ENCODE peak calls at places on chromosomes 4 and X, in seven cellular contexts. W is tibial nerve, Z is HT-29, F is activated B cell treated with CpG ODN at 0.5 μM for 24 hours, M is AG09309, B is AG10803, O is M059J. I is an unnamed sample.

GRCh38 chr4:1488831-1489638 is 82.8 kb upstream of the NKX1-1 start:
- DNase-seq in W (no peak), Z (no peak), F (no peak), M (no peak), B (no peak), O (no peak), I (no peak)

GRCh38 chrX:10597871-10598270 is 22.5 kb downstream of the MID1 start:
- DNase-seq in W (no peak), Z (no peak), F (no peak), M (no peak), B (peak; percentile 31), O (peak; percentile 44), I (no peak)

GRCh38 chr4:159503243-159503642 is 400.4 kb downstream of the RAPGEF2 start:
- DNase-seq in W (no peak), Z (no peak), F (no peak), M (no peak), B (no peak), O (peak; percentile 20), I (no peak)

GRCh38 chrX:100975212-100975611 is 5.7 kb downstream of the ARL13A start:
- DNase-seq in W (no peak), Z (no peak), F (no peak), M (no peak), B (peak; percentile 1), O (no peak), I (no peak)

GRCh38 chr4:176376032-176376614 is 56.4 kb downstream of the SPCS3 start:
- DNase-seq in W (no peak), Z (peak; percentile 41), F (no peak), M (no peak), B (peak; percentile 31), O (peak; percentile 15), I (no peak)

GRCh38 chrX:23578079-23578478 is 89.2 kb upstream of the PRDX4 start:
- DNase-seq in W (no peak), Z (no peak), F (no peak), M (no peak), B (no peak), O (peak; percentile 22), I (no peak)

GRCh38 chr4:102827674-102828496 is 534 bp upstream of the UBE2D3 start:
- DNase-seq in W (peak; percentile 98), Z (peak; percentile 99), F (peak; percentile 88), M (peak; percentile 100), B (peak; percentile 100), O (peak; percentile 99), I (peak; percentile 100)

GRCh38 chrX:18995216-18995615 is 11.3 kb upstream of the PHKA2 start:
- DNase-seq in W (no peak), Z (no peak), F (no peak), M (no peak), B (peak; percentile 63), O (peak; percentile 45), I (no peak)

GRCh38 chr4:173025131-173025530 is 143.5 kb upstream of the GALNT7 start:
- DNase-seq in W (no peak), Z (peak; percentile 74), F (no peak), M (peak; percentile 42), B (peak; percentile 72), O (peak; percentile 69), I (peak; percentile 88)

GRCh38 chr4:83569967-83570366 is 34.1 kb downstream of the GPAT3 start:
- DNase-seq in W (no peak), Z (no peak), F (no peak), M (no peak), B (no peak), O (no peak), I (no peak)

GRCh38 chrX:96683997-96684338 is 674 bp upstream of the DIAPH2 start:
- DNase-seq in W (no peak), Z (no peak), F (no peak), M (no peak), B (no peak), O (no peak), I (no peak)

GRCh38 chr4:95415346-95415771 is 133.4 kb downstream of the UNC5C start:
- DNase-seq in W (no peak), Z (no peak), F (no peak), M (no peak), B (no peak), O (peak; percentile 44), I (no peak)

GRCh38 chrX:47623540-47624027 is 3.9 kb upstream of the SYN1 start:
- DNase-seq in W (no peak), Z (peak; percentile 57), F (no peak), M (peak; percentile 27), B (peak; percentile 74), O (peak; percentile 61), I (no peak)

GRCh38 chr4:8340721-8341680 is 71.4 kb downstream of the HTRA3 start:
- DNase-seq in W (peak; percentile 61), Z (no peak), F (no peak), M (no peak), B (peak; percentile 45), O (no peak), I (no peak)

GRCh38 chrX:22135171-22135711 is 103.1 kb downstream of the PHEX start:
- DNase-seq in W (no peak), Z (no peak), F (no peak), M (no peak), B (peak; percentile 56), O (peak; percentile 75), I (no peak)

GRCh38 chr4:24188459-24188858 is 298.6 kb upstream of the PPARGC1A start:
- DNase-seq in W (no peak), Z (no peak), F (no peak), M (no peak), B (no peak), O (no peak), I (no peak)

GRCh38 chrX:24153175-24153795 is 3.8 kb downstream of the ZFX start:
- DNase-seq in W (no peak), Z (no peak), F (no peak), M (no peak), B (no peak), O (peak; percentile 58), I (no peak)

GRCh38 chrX:18983711-18984380 is at the start of gene PHKA2:
- DNase-seq in W (peak; percentile 15), Z (peak; percentile 70), F (no peak), M (no peak), B (peak; percentile 35), O (peak; percentile 64), I (no peak)

GRCh38 chr4:161696957-161697356 is 466.8 kb downstream of the FSTL5 start:
- DNase-seq in W (no peak), Z (no peak), F (no peak), M (no peak), B (no peak), O (peak; percentile 50), I (no peak)

GRCh38 chr4:108527729-108528128 is 92.6 kb upstream of the RPL34 start:
- DNase-seq in W (no peak), Z (no peak), F (no peak), M (no peak), B (no peak), O (no peak), I (no peak)

GRCh38 chrX:111040377-111041017 is 55.5 kb upstream of the PAK3 start:
- DNase-seq in W (no peak), Z (no peak), F (no peak), M (no peak), B (peak; percentile 30), O (peak; percentile 81), I (no peak)

GRCh38 chrX:40072246-40072645 is 25.5 kb downstream of the BCOR start:
- DNase-seq in W (no peak), Z (no peak), F (no peak), M (no peak), B (no peak), O (no peak), I (no peak)

GRCh38 chr4:128455480-128455879 is 167.9 kb upstream of the PGRMC2 start:
- DNase-seq in W (no peak), Z (no peak), F (no peak), M (no peak), B (no peak), O (no peak), I (no peak)

GRCh38 chr4:162154862-162155540 is 8.8 kb downstream of the FSTL5 start:
- DNase-seq in W (no peak), Z (no peak), F (no peak), M (no peak), B (no peak), O (no peak), I (no peak)

I was measured in esophagus muscularis mucosa.